ENCODE peak calls at places on chromosomes 11 and 22, in nine cellular contexts. A, U, E, M, G, Z, C, N and J are unnamed samples.

GRCh38 chr22:27420817-27421361 is 380.7 kb downstream of the MN1 start:
- DNase-seq in G (peak), M (no peak), C (peak), A (peak), U (peak), E (no peak), Z (no peak), N (peak), J (no peak)

GRCh38 chr22:29626497-29627195 is 23.2 kb downstream of the NF2 start:
- DNase-seq in A (no peak), Z (no peak), C (peak), N (peak), E (no peak), U (no peak), G (peak), M (no peak), J (no peak)

GRCh38 chr11:75813622-75814039 is 1.4 kb upstream of the UVRAG start:
- DNase-seq in C (peak), N (peak), A (no peak), U (no peak), M (no peak), Z (peak), E (peak), G (peak), J (no peak)

GRCh38 chr11:18669629-18670162 is 28.9 kb upstream of the TMEM86A start:
- DNase-seq in G (no peak), M (peak), C (no peak), Z (no peak), E (no peak), U (peak), A (no peak), N (no peak), J (no peak)

GRCh38 chr11:86558219-86558618 is 114.2 kb downstream of the ME3 start:
- DNase-seq in G (peak), U (no peak), N (peak), Z (no peak), C (peak), E (no peak), M (no peak), A (no peak), J (no peak)

GRCh38 chr11:112932593-112932992 is 28.6 kb upstream of the NCAM1 start:
- DNase-seq in C (no peak), N (no peak), G (no peak), E (no peak), Z (no peak), A (no peak), U (no peak), M (no peak), J (no peak)

GRCh38 chr11:33719587-33719986 is 16.6 kb downstream of the CD59 start:
- DNase-seq in G (no peak), A (no peak), E (no peak), Z (no peak), N (no peak), C (peak), M (no peak), U (no peak), J (no peak)

GRCh38 chr11:92048415-92048814 is 176.2 kb upstream of the FAT3 start:
- DNase-seq in E (no peak), C (peak), M (no peak), Z (peak), A (no peak), G (peak), U (no peak), N (no peak), J (no peak)

GRCh38 chr11:115928811-115929210 is 424.6 kb upstream of the CADM1 start:
- DNase-seq in E (no peak), U (no peak), G (no peak), N (no peak), Z (no peak), M (no peak), C (no peak), A (no peak), J (no peak)

GRCh38 chr11:134409552-134410429 is 2.3 kb downstream of the B3GAT1 start:
- DNase-seq in A (no peak), E (no peak), C (no peak), Z (no peak), N (no peak), G (no peak), U (no peak), M (no peak), J (no peak)

GRCh38 chr11:24683578-24683977 is 186.7 kb downstream of the LUZP2 start:
- DNase-seq in C (peak), M (no peak), Z (no peak), A (no peak), U (no peak), N (no peak), E (no peak), G (no peak), J (no peak)

GRCh38 chr22:20117656-20118571 is 888 bp upstream of the TRMT2A start:
- DNase-seq in E (no peak), Z (peak), A (peak), U (no peak), M (no peak), N (peak), C (peak), G (peak), J (no peak)

GRCh38 chr11:73213196-73214143 is 4.6 kb upstream of the P2RY2 start:
- DNase-seq in G (no peak), A (no peak), E (no peak), C (no peak), U (no peak), Z (no peak), M (no peak), N (no peak), J (no peak)

GRCh38 chr11:35077709-35078695 is 61.0 kb upstream of the CD44 start:
- DNase-seq in A (no peak), M (no peak), U (no peak), E (peak), Z (no peak), G (peak), N (peak), C (peak), J (no peak)

GRCh38 chr11:8063319-8063718 is 17.7 kb upstream of the TUB start:
- DNase-seq in M (no peak), G (peak), U (peak), E (no peak), Z (no peak), A (no peak), N (peak), C (no peak), J (no peak)

GRCh38 chr11:106424111-106424510 is 346.6 kb downstream of the AASDHPPT start:
- DNase-seq in C (peak), U (no peak), Z (no peak), A (no peak), E (no peak), G (peak), M (no peak), N (peak), J (no peak)

GRCh38 chr11:44266056-44266780 is 43.7 kb downstream of the ALX4 start:
- DNase-seq in Z (no peak), C (no peak), A (no peak), E (no peak), N (no peak), M (no peak), U (peak), G (no peak), J (no peak)

GRCh38 chr22:46662226-46662625 is 42.0 kb downstream of the GRAMD4 start:
- DNase-seq in A (no peak), E (no peak), Z (no peak), G (no peak), N (no peak), U (no peak), C (no peak), M (no peak), J (no peak)

GRCh38 chr22:46663001-46663400 is 42.8 kb downstream of the GRAMD4 start:
- DNase-seq in C (no peak), Z (no peak), E (no peak), N (no peak), U (no peak), M (no peak), G (no peak), A (no peak), J (no peak)

GRCh38 chr22:46664301-46664855 is 44.2 kb downstream of the GRAMD4 start:
- DNase-seq in E (no peak), A (no peak), U (no peak), G (no peak), C (no peak), N (no peak), Z (no peak), M (no peak), J (no peak)

GRCh38 chr22:46665151-46665695 is 45.0 kb downstream of the GRAMD4 start:
- DNase-seq in Z (no peak), C (no peak), N (no peak), E (no peak), A (no peak), U (no peak), M (no peak), G (no peak), J (no peak)

GRCh38 chr22:46663436-46664100 is 43.4 kb downstream of the GRAMD4 start:
- DNase-seq in U (no peak), C (no peak), Z (no peak), M (no peak), E (no peak), G (no peak), A (no peak), N (no peak), J (no peak)
- TF ChIP-seq CTCF in U (no peak), C (no peak), Z (no peak), M (no peak), E (no peak), G (no peak), A (no peak), N (no peak), J (no peak)

GRCh38 chr11:707817-708420 is 1.9 kb downstream of the EPS8L2 start:
- DNase-seq in E (no peak), M (no peak), G (peak), C (no peak), A (no peak), N (no peak), U (no peak), Z (no peak), J (no peak)
- H3K4me3 ChIP-seq in E (peak), M (no peak), G (no peak), C (peak), A (no peak), N (no peak), U (no peak), Z (no peak), J (no peak)

DNA sequence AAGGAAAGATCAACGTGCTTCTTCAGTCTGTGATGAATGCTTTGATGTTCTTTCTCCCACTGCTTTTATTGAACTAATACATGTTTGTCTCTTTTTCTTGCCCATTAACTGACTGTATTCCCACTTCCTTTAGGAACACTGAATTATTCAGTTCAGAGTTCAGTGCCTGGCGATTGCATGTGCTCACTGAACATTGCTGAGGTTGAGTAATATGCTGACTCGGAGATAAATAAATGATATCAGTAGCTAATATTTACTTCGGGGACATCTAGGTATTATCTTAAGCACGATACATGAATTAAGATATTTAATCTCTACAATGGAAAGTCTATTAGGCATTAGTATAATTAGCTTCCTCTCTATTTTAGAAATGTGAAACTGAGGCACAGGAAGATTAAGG is 102.2 kb upstream of the OR5AK2 start:
- DNase-seq in M (no peak), Z (no peak), N (peak), G (no peak), E (no peak), A (no peak), C (no peak), U (no peak), J (no peak)
- TF ChIP-seq CTCF in M (no peak), Z (no peak), N (no peak), G (no peak), E (no peak), A (no peak), C (no peak), U (no peak), J (no peak)

DNA sequence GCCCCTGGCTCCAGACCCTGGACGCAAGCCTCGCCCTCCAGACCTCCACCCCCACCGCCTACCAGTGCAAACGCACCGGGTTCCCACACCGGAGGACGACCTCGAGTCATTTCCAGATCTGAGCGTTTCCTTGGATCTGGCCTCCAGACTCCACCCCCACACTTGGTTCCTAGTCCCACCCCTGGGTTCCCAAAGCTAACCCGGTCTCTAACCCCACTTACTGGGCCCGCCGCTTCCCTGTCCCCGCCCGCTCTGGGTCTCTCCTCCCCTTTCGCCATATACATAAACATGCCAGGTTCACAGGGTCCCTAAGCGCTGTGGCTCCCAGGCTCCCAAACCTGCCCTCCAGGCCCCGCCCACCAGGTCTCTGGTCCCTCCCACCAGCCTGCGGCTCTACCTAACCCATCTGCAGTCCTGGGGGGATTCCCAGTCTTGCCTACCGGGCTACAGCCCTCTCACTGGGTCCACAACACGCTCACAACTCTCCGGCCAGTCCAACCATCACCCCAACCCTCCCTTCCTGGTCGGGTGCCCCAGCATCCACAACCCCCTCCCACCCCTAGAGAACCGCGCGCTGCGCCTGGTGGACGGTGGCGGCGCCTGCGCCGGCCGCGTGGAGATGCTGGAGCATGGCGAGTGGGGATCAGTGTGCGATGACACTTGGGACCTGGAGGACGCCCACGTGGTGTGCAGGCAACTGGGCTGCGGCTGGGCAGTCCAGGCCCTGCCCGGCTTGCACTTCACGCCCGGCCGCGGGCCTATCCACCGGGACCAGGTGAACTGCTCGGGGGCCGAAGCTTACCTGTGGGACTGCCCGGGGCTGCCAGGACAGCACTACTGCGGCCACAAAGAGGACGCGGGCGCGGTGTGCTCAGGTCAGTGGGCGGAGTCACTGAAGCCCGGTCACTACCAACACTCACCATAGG is 36.8 kb downstream of the CD6 start:
- DNase-seq in A (no peak), C (no peak), Z (no peak), E (no peak), M (no peak), N (no peak), G (no peak), U (no peak), J (peak)
- H3K4me3 ChIP-seq in A (no peak), C (peak), Z (no peak), E (peak), M (peak), N (no peak), G (no peak), U (no peak), J (peak)

GRCh38 chr22:23892130-23892529 is 2.1 kb upstream of the MIF start:
- DNase-seq in N (no peak), C (no peak), U (no peak), A (no peak), G (no peak), Z (no peak), M (no peak), E (no peak), J (no peak)

GRCh38 chr22:23891726-23892125 is 2.5 kb upstream of the MIF start:
- DNase-seq in U (no peak), N (no peak), A (no peak), E (no peak), Z (no peak), G (no peak), M (no peak), C (no peak), J (no peak)

GRCh38 chr22:23892626-23893445 is 1.3 kb upstream of the MIF start:
- DNase-seq in Z (no peak), G (no peak), A (no peak), M (no peak), E (no peak), N (no peak), C (no peak), U (no peak), J (no peak)

GRCh38 chr22:23889620-23890019 is 4.6 kb upstream of the MIF start:
- DNase-seq in C (no peak), A (no peak), G (no peak), E (no peak), N (no peak), M (peak), U (no peak), Z (no peak), J (no peak)

DNA sequence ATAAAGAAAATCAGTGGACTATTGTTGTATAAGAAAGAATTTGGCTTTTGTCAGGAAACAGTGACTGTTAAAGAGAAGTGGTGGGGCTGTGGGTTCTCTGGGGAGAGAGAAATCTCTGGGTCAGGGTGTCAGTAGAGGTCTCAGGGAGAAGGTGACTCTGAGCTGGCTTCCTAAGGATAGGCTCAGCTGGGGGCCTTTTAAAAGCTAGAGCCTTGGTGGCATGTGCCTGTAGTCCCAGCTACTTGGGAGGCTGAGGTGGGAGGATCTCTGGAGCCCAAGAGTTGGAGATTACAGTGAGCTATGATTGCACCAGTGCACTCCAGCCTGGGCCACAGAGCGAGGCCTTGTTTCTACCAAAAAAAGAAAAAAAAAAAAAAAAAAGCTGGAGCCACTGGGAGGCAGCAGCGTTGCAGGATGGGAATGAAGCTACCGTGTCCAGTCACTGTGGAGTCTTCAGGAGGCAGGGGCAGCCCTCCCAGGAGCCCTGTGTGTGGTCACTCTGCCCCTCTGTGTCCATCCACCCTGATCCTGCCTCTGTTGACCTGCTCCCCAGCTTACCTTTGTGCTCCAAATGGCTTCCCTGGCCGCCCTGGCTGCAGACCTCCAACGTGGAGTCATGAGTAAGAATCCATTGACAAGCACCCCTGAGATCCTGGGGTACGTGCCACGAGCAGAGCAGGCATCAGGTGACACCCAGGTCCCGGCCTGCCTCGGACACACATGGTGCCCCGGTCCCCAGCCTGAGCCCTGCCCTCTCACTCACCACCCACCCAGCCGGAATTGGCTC is 5.4 kb upstream of the MIF start:
- DNase-seq in N (peak), E (no peak), G (peak), Z (peak), M (no peak), A (no peak), U (no peak), C (no peak), J (peak)
- TF ChIP-seq CTCF in N (peak), E (peak), G (no peak), Z (peak), M (peak), A (no peak), U (no peak), C (peak), J (peak)

DNA sequence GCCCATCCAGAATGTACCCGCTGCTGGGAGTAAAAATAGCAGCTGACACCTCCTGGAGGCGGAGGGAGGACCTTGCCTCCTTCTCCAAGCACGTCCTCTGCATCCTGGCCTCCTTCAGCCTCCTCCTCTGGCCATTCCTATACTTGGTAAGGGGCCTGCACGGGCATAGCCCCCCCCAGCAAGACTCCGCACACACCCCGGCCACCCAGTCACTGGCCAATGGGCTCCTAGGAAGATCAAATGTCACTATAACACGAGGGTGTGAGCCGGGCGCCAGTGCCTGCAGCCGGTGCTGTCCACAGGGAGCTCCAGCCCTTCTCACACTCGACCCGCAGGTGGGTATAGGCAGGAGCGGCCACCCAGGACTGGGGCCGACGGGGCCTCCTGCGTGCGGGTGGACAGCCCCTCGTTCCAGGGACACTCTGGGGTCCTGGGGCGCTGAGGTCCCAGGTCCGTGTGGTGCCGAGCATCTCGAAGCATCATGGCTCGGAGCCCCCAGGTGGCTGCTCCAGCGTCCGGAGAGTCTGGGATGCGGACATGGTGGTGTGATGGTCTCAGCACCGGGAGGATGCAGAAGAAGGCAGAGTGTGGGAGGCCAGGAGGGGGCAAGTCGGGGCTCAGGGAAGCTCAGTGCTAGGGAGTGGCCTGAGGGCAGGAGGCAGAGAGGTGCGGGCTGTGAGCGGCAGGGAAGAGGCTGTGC is at the start of gene TNNT3:
- DNase-seq in G (no peak), N (no peak), C (no peak), A (no peak), Z (no peak), E (no peak), M (no peak), U (no peak), J (no peak)
- H3K4me3 ChIP-seq in G (no peak), N (no peak), C (no peak), A (no peak), Z (no peak), E (no peak), M (no peak), U (no peak), J (no peak)

GRCh38 chr11:104338186-104338585 is 174.2 kb upstream of the PDGFD start:
- DNase-seq in U (no peak), M (no peak), G (peak), A (no peak), E (no peak), C (peak), N (peak), Z (no peak), J (no peak)

GRCh38 chr11:104339383-104339831 is 175.5 kb upstream of the PDGFD start:
- DNase-seq in M (no peak), C (no peak), G (no peak), A (no peak), E (no peak), U (no peak), Z (no peak), N (no peak), J (no peak)

GRCh38 chr11:104343578-104343977 is 179.6 kb upstream of the PDGFD start:
- DNase-seq in U (no peak), C (peak), M (no peak), Z (no peak), G (peak), A (no peak), E (no peak), N (peak), J (no peak)
- TF ChIP-seq CTCF in U (no peak), C (peak), M (peak), Z (no peak), G (peak), A (no peak), E (peak), N (peak), J (peak)

GRCh38 chr11:46519351-46519750 is 74.5 kb downstream of the AMBRA1 start:
- DNase-seq in N (no peak), Z (no peak), G (no peak), C (no peak), A (no peak), U (no peak), M (no peak), E (no peak), J (no peak)

GRCh38 chr11:46521947-46522681 is 71.7 kb downstream of the AMBRA1 start:
- DNase-seq in A (no peak), E (no peak), C (no peak), U (no peak), M (no peak), G (peak), Z (no peak), N (peak), J (no peak)

GRCh38 chr11:46522682-46523281 is 71.0 kb downstream of the AMBRA1 start:
- DNase-seq in M (no peak), U (no peak), G (no peak), C (no peak), N (no peak), E (no peak), Z (no peak), A (no peak), J (no peak)

GRCh38 chr11:46523290-46523689 is 70.5 kb downstream of the AMBRA1 start:
- DNase-seq in A (no peak), N (no peak), C (no peak), U (no peak), E (no peak), M (no peak), Z (no peak), G (no peak), J (no peak)

GRCh38 chr11:46520971-46521745 is 72.7 kb downstream of the AMBRA1 start:
- DNase-seq in E (no peak), C (peak), G (peak), U (no peak), N (peak), M (no peak), A (no peak), Z (no peak), J (no peak)
- H3K4me3 ChIP-seq in E (no peak), C (no peak), G (no peak), U (no peak), N (no peak), M (no peak), A (no peak), Z (no peak), J (no peak)